ENCODE peak calls at places on chromosomes 7 and 10, in four cellular contexts. T, J, O and N are unnamed samples.
A peak's percentile ranks its signal among the peaks of the same experiment; 100 is the strongest.

GRCh38 chr7:39624202-39624807 is 933 bp downstream of the RALA start:
- DNase-seq in T (no peak), J (peak; percentile 57), O (no peak), N (no peak)

GRCh38 chr7:12661581-12661980 is 25.9 kb upstream of the ARL4A start:
- DNase-seq in T (no peak), J (no peak), O (no peak), N (no peak)

GRCh38 chr7:96199421-96199820 is 122.5 kb downstream of the SLC25A13 start:
- DNase-seq in T (no peak), J (peak; percentile 38), O (peak; percentile 31), N (no peak)

GRCh38 chr10:97278491-97278989 is 13.9 kb downstream of the ARHGAP19 start:
- DNase-seq in T (peak; percentile 67), J (peak; percentile 63), O (peak; percentile 93), N (peak; percentile 12)

GRCh38 chr10:35949820-35950219 is 307.7 kb upstream of the FZD8 start:
- DNase-seq in T (no peak), J (peak; percentile 58), O (no peak), N (no peak)

GRCh38 chr7:157865351-157866165 is 528.8 kb downstream of the DNAJB6 start:
- DNase-seq in T (no peak), J (no peak), O (no peak), N (no peak)

GRCh38 chr10:103969857-103970627 is 3.1 kb downstream of the SLK start:
- DNase-seq in T (no peak), J (no peak), O (no peak), N (no peak)

GRCh38 chr7:45687185-45687560 is 113.0 kb downstream of the ADCY1 start:
- DNase-seq in T (no peak), J (no peak), O (no peak), N (no peak)

GRCh38 chr7:120021085-120021484 is 251.9 kb upstream of the KCND2 start:
- DNase-seq in T (no peak), J (no peak), O (peak; percentile 41), N (no peak)

GRCh38 chr10:29861811-29862505 is 197.4 kb downstream of the JCAD start:
- DNase-seq in T (no peak), J (no peak), O (no peak), N (no peak)

GRCh38 chr7:94907420-94908203 is at the start of gene PPP1R9A:
- DNase-seq in T (peak; percentile 15), J (peak; percentile 71), O (no peak), N (peak; percentile 35)

GRCh38 chr7:38863609-38864291 is 45.2 kb downstream of the VPS41 start:
- DNase-seq in T (no peak), J (peak; percentile 92), O (no peak), N (peak; percentile 72)

GRCh38 chr10:96325719-96326373 is 21.6 kb downstream of the DNTT start:
- DNase-seq in T (no peak), J (no peak), O (no peak), N (no peak)